ENCODE peak calls at places on chromosomes 1 and 21, in five cellular contexts. N is transverse colon; U is pancreas; O is NT2/D1; P is CD8-positive, alpha-beta T cell. L is an unnamed sample.

GRCh38 chr1:92244376-92244775 is 26.7 kb downstream of the C1orf146 start:
- DNase-seq in O (no peak), P (no peak), U (no peak), N (no peak), L (no peak)

GRCh38 chr1:181318858-181319235 is 164.5 kb upstream of the CACNA1E start:
- DNase-seq in U (no peak), N (no peak), P (no peak), O (no peak), L (no peak)

GRCh38 chr1:55311057-55311631 is 96.0 kb upstream of the USP24 start:
- DNase-seq in N (no peak), O (no peak), U (no peak), P (no peak), L (no peak)

GRCh38 chr1:167064622-167065021 is 25.6 kb downstream of the GPA33 start:
- DNase-seq in P (no peak), N (no peak), U (no peak), O (no peak), L (no peak)

GRCh38 chr1:70685300-70686286 is 274.5 kb downstream of the CTH start:
- DNase-seq in O (peak; percentile 67), U (peak; percentile 56), P (peak; percentile 26), N (peak; percentile 51), L (peak; percentile 7)

GRCh38 chr1:201641524-201642253 is 102.8 kb downstream of the NAV1 start:
- DNase-seq in P (no peak), N (no peak), O (no peak), U (no peak), L (no peak)

GRCh38 chr21:15034126-15034848 is 30.5 kb downstream of the NRIP1 start:
- DNase-seq in N (no peak), P (no peak), U (no peak), O (no peak), L (no peak)

GRCh38 chr1:234977891-234978396 is 150.7 kb downstream of the TOMM20 start:
- DNase-seq in O (no peak), P (no peak), U (no peak), N (no peak), L (no peak)

GRCh38 chr1:224632381-224632871 is 16.3 kb downstream of the CNIH3 start:
- DNase-seq in P (no peak), O (no peak), U (no peak), N (no peak), L (no peak)

GRCh38 chr1:156458181-156458503 is 42.4 kb downstream of the MEF2D start:
- DNase-seq in N (no peak), U (no peak), P (no peak), O (no peak), L (no peak)

GRCh38 chr1:183023146-183023600 is at the start of gene LAMC1:
- DNase-seq in U (peak; percentile 84), P (no peak), O (peak; percentile 96), N (peak; percentile 66), L (peak; percentile 97)

GRCh38 chr1:81525085-81525484 is 275.6 kb upstream of the ADGRL2 start:
- DNase-seq in U (no peak), N (no peak), O (no peak), P (no peak), L (no peak)

GRCh38 chr1:230315099-230315498 is 111.0 kb downstream of the PGBD5 start:
- DNase-seq in N (no peak), O (no peak), P (no peak), U (no peak), L (no peak)

GRCh38 chr1:184163674-184164470 is 112.3 kb downstream of the TSEN15 start:
- DNase-seq in N (no peak), U (no peak), P (no peak), O (peak; percentile 68), L (peak; percentile 13)

GRCh38 chr21:14482165-14482564 is 64.0 kb downstream of the SAMSN1 start:
- DNase-seq in O (no peak), N (no peak), P (no peak), U (no peak), L (no peak)

GRCh38 chr1:153832293-153832692 is 57.1 kb downstream of the SLC27A3 start:
- DNase-seq in O (no peak), U (no peak), N (no peak), P (no peak), L (no peak)
- H3K27me3 ChIP-seq in O (no peaks in the 10 kb centered on the region), U (no peaks in the 10 kb centered on the region), N (no peaks in the 10 kb centered on the region), P (no peaks in the 10 kb centered on the region), L (no peaks in the 10 kb centered on the region)

GRCh38 chr1:86866665-86867064 is 47.3 kb downstream of the SELENOF start:
- DNase-seq in N (no peak), U (no peak), O (no peak), P (no peak), L (no peak)

GRCh38 chr1:86871001-86871400 is 42.9 kb downstream of the SELENOF start:
- DNase-seq in N (no peak), O (no peak), U (no peak), P (no peak), L (no peak)

GRCh38 chr1:86868477-86868876 is 45.4 kb downstream of the SELENOF start:
- DNase-seq in O (no peak), U (no peak), P (no peak), N (no peak), L (no peak)

GRCh38 chr1:86875722-86876121 is 38.2 kb downstream of the SELENOF start:
- DNase-seq in N (no peak), O (no peak), U (no peak), P (no peak), L (no peak)

GRCh38 chr1:86872086-86872485 is 41.8 kb downstream of the SELENOF start:
- DNase-seq in U (no peak), N (no peak), P (no peak), O (no peak), L (no peak)
- H3K36me3 ChIP-seq in U (no peaks in the 10 kb centered on the region), N (no peaks in the 10 kb centered on the region), P (no peaks in the 10 kb centered on the region), O (peaks cover 13% of the 10 kb centered on the region), L (no peaks in the 10 kb centered on the region)

DNA sequence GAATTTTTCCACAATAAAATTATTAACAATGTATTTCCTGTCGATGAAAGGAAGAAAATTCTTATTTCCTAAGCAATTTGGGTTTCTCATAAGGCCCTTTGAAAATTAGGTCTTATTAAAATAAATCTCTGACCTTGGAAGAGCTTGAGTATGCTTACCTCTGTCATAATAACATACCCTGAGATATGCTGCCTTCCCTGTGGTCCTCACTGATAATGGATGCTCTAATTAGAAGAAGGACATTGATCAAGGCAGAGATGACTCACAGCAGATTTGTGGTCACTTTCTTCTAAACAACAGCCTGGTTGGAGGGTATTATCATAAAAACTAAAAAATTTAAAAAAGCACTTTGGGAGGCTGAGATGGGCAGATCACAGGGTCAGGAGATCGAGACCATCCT is 217.8 kb downstream of the GRIK1 start:
- DNase-seq in O (no peak), N (no peak), U (no peak), P (no peak), L (no peak)
- H3K4me3 ChIP-seq in O (no peak overlapping the region), N (no peak overlapping the region), U (no peak overlapping the region), P (no peak overlapping the region), L (no peak overlapping the region)

DNA sequence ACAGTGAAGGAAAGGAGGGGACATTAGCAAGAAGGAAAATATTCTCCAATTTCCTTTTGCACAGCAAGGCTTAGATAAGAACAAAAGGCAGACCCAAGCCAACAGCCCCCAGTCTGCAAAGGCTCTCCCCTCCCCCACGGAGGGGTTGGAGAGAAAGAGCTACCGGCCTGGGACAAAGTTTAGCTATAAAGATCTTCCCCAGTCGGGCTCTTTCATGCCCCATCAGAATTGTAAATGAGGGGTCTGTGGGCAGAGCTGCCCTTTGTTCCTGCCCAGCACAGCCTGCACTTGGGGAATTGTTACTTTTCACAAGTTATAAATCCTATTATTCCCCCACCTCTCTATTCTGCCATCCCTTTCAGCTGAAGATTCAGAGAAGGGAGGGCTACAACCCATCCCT is 3.6 kb downstream of the MYCL start:
- DNase-seq in N (no peak), U (no peak), P (no peak), O (peak; percentile 79), L (peak; percentile 68)
- H3K27me3 ChIP-seq in N (peaks cover 43% of the 10 kb centered on the region), U (no peaks in the 10 kb centered on the region), P (peaks cover 18% of the 10 kb centered on the region), O (peaks cover 9% of the 10 kb centered on the region), L (peaks cover 24% of the 10 kb centered on the region)

DNA sequence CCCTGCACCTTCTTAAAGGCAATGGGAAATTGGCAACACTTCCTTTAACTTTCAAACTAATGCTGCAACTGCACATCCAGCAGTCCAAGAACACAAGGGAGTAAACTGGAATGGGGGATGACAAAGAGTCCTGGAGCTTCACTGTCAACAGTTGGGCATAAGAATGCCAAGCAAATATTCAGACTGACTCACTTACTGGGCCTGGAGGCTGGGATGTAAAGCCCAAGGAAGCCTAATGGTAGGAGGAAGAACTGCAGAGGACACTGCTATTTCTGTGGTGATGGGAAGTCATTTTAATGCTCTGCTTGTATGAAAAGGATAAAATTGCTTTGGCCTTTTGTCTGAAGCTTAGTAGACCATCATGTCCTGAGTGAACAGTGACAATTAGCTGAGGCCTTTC is 15.7 kb upstream of the DMRTA2 start:
- DNase-seq in U (no peak), P (no peak), O (no peak), N (no peak), L (no peak)
- H3K36me3 ChIP-seq in U (no peaks in the 10 kb centered on the region), P (peaks cover 10% of the 10 kb centered on the region), O (peaks cover 14% of the 10 kb centered on the region), N (peaks cover 15% of the 10 kb centered on the region), L (peaks cover 1% of the 10 kb centered on the region)

DNA sequence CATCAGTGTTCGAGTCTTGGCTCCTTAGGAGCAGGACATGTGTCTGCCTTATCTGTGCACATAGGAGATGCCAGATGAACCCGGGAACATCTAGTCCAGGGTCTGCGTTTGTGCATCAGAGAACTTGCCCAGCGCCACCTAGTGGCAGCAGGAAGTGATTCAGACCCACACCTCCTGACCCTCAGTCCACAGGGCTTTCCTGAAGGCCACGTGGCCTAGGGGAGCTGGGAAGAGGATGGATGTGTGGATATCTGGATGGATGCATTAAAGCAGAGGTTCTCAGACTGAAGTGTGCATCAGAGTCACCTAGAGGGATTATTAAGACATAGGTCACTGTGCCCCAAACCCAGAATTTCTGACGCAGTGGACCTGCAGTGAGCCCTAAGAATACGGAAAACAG is 37.3 kb downstream of the CAPN8 start:
- DNase-seq in O (peak; percentile 52), N (peak; percentile 48), U (peak; percentile 76), P (no peak), L (peak; percentile 76)
- H3K4me3 ChIP-seq in O (no peak overlapping the region), N (no peak overlapping the region), U (no peak overlapping the region), P (no peak overlapping the region), L (no peak overlapping the region)

L was measured in H7.